ENCODE peak calls at places on chromosome 12, in eight cellular contexts. H, C, M, V, U, R, Y and O are unnamed samples.

GRCh38 chr12:89236237-89236636 is 116.1 kb downstream of the DUSP6 start:
- DNase-seq in C (no peak), H (no peak), V (no peak), M (no peak), Y (no peak), R (no peak), U (no peak), O (no peak)

GRCh38 chr12:26119391-26119981 is 5.4 kb downstream of the BHLHE41 start:
- DNase-seq in H (peak; percentile 52), R (no peak), Y (no peak), C (no peak), U (no peak), V (no peak), M (peak; percentile 88), O (peak; percentile 75)

GRCh38 chr12:68565391-68565903 is 45.3 kb upstream of the RAP1B start:
- DNase-seq in R (peak; percentile 87), M (peak; percentile 90), U (no peak), V (no peak), C (no peak), Y (no peak), H (no peak), O (no peak)

GRCh38 chr12:55060470-55060869 is 40.7 kb downstream of the NEUROD4 start:
- DNase-seq in M (no peak), H (peak; percentile 47), R (no peak), V (peak; percentile 9), C (no peak), U (no peak), Y (no peak), O (no peak)

GRCh38 chr12:2256453-2256852 is 203.7 kb downstream of the CACNA1C start:
- DNase-seq in C (no peak), Y (no peak), R (no peak), U (no peak), H (no peak), M (no peak), V (no peak), O (no peak)

GRCh38 chr12:53806689-53807088 is 54.9 kb upstream of the CISTR start:
- DNase-seq in C (no peak), U (peak; percentile 12), Y (no peak), R (no peak), M (peak; percentile 44), H (no peak), V (no peak), O (no peak)

GRCh38 chr12:120231316-120232011 is 30.6 kb upstream of the RPLP0 start:
- DNase-seq in U (no peak), Y (peak; percentile 78), M (peak; percentile 80), C (peak; percentile 53), V (peak; percentile 93), H (no peak), R (peak; percentile 94), O (no peak)

GRCh38 chr12:6929806-6930452 is 2.2 kb downstream of the ATN1 start:
- DNase-seq in H (no peak), V (no peak), R (no peak), C (no peak), Y (no peak), M (no peak), U (no peak), O (no peak)